ENCODE peak calls at places on chromosomes 4 and X, in five cellular contexts. One of them, this sample, is unnamed.

GRCh38 chr4:140300271-140300970 is 73.0 kb upstream of the SCOC start:
- DNase-seq in uterus: peak; percentile 54
- DNase-seq in bronchial epithelial cell: peak; percentile 93
- DNase-seq in stimulated activated CD4-positive, alpha-beta T cell treated with anti-CD3 and anti-CD28 coated beads, Interleukin-4, amount 100 ng/mL, for 1 hour: no peak
- DNase-seq in ureter: no peak
- DNase-seq in this sample: peak; percentile 66

GRCh38 chr4:3483471-3483921 is 20.4 kb downstream of the DOK7 start:
- DNase-seq in uterus: no peak
- DNase-seq in stimulated activated CD4-positive, alpha-beta T cell treated with anti-CD3 and anti-CD28 coated beads, Interleukin-4, amount 100 ng/mL, for 1 hour: no peak
- DNase-seq in ureter: no peak
- DNase-seq in bronchial epithelial cell: no peak
- DNase-seq in this sample: no peak

GRCh38 chr4:6873792-6874461 is 35.7 kb upstream of the TBC1D14 start:
- DNase-seq in stimulated activated CD4-positive, alpha-beta T cell treated with anti-CD3 and anti-CD28 coated beads, Interleukin-4, amount 100 ng/mL, for 1 hour: peak; percentile 85
- DNase-seq in ureter: peak; percentile 77
- DNase-seq in bronchial epithelial cell: peak; percentile 58
- DNase-seq in uterus: peak; percentile 67
- DNase-seq in this sample: no peak

GRCh38 chr4:98746530-98746929 is 88.1 kb upstream of the TSPAN5 start:
- DNase-seq in bronchial epithelial cell: no peak
- DNase-seq in stimulated activated CD4-positive, alpha-beta T cell treated with anti-CD3 and anti-CD28 coated beads, Interleukin-4, amount 100 ng/mL, for 1 hour: no peak
- DNase-seq in uterus: no peak
- DNase-seq in ureter: no peak
- DNase-seq in this sample: no peak

GRCh38 chr4:140653718-140654515 is 85.2 kb upstream of the UCP1 start:
- DNase-seq in ureter: no peak
- DNase-seq in uterus: no peak
- DNase-seq in bronchial epithelial cell: no peak
- DNase-seq in stimulated activated CD4-positive, alpha-beta T cell treated with anti-CD3 and anti-CD28 coated beads, Interleukin-4, amount 100 ng/mL, for 1 hour: no peak
- DNase-seq in this sample: no peak

GRCh38 chrX:119729408-119730201 is 28.8 kb upstream of the SOWAHD start:
- DNase-seq in ureter: peak; percentile 53
- DNase-seq in bronchial epithelial cell: peak; percentile 52
- DNase-seq in stimulated activated CD4-positive, alpha-beta T cell treated with anti-CD3 and anti-CD28 coated beads, Interleukin-4, amount 100 ng/mL, for 1 hour: peak; percentile 54
- DNase-seq in uterus: peak; percentile 60
- DNase-seq in this sample: peak; percentile 62

GRCh38 chrX:24294619-24295018 is 19.2 kb downstream of the SUPT20HL2 start:
- DNase-seq in ureter: no peak
- DNase-seq in bronchial epithelial cell: no peak
- DNase-seq in stimulated activated CD4-positive, alpha-beta T cell treated with anti-CD3 and anti-CD28 coated beads, Interleukin-4, amount 100 ng/mL, for 1 hour: peak; percentile 8
- DNase-seq in uterus: no peak
- DNase-seq in this sample: no peak

GRCh38 chr4:8745828-8746225 is 125.8 kb downstream of the HMX1 start:
- DNase-seq in bronchial epithelial cell: no peak
- DNase-seq in stimulated activated CD4-positive, alpha-beta T cell treated with anti-CD3 and anti-CD28 coated beads, Interleukin-4, amount 100 ng/mL, for 1 hour: no peak
- DNase-seq in uterus: peak; percentile 1
- DNase-seq in ureter: peak; percentile 13
- DNase-seq in this sample: no peak

GRCh38 chr4:128451270-128451905 is 163.8 kb upstream of the PGRMC2 start:
- DNase-seq in bronchial epithelial cell: peak; percentile 42
- DNase-seq in ureter: no peak
- DNase-seq in stimulated activated CD4-positive, alpha-beta T cell treated with anti-CD3 and anti-CD28 coated beads, Interleukin-4, amount 100 ng/mL, for 1 hour: no peak
- DNase-seq in uterus: no peak
- DNase-seq in this sample: no peak